ENCODE peak calls at places on chromosome X, in six cellular contexts. T is NCI-H187; P is AG08396; W is stimulated activated CD4-positive, alpha-beta T cell treated with anti-CD3 and anti-CD28 coated beads, Interleukin-15, amount 100 ng/mL, for 24 hours; X is WTC11; O is NCI-H69. I is an unnamed sample.

GRCh38 chrX:12360991-12361598 is 222.8 kb downstream of the FRMPD4 start:
- DNase-seq in O (peak), X (no peak), W (no peak), P (no peak), T (no peak), I (no peak)

GRCh38 chrX:2391869-2392606 is 108.7 kb downstream of the DHRSX start:
- DNase-seq in W (no peak), X (peak), O (no peak), P (peak), T (no peak), I (no peak)

GRCh38 chrX:132226169-132226568 is 6.9 kb upstream of the RAP2C start:
- DNase-seq in O (no peak), T (no peak), W (no peak), P (no peak), X (no peak), I (no peak)

GRCh38 chrX:9475984-9476383 is 11.1 kb downstream of the TBL1X start:
- DNase-seq in T (no peak), P (no peak), O (no peak), X (no peak), W (no peak), I (no peak)

GRCh38 chrX:118574666-118575065 is 79.1 kb downstream of the DOCK11 start:
- DNase-seq in O (no peak), P (no peak), W (no peak), T (no peak), X (no peak), I (no peak)

GRCh38 chrX:107713205-107714195 is 62.1 kb downstream of the TSC22D3 start:
- DNase-seq in O (no peak), X (no peak), W (no peak), T (no peak), P (no peak), I (no peak)

GRCh38 chrX:45421806-45422205 is 221.1 kb upstream of the DIPK2B start:
- DNase-seq in P (no peak), X (no peak), T (no peak), O (no peak), W (no peak), I (no peak)

GRCh38 chrX:37802028-37802427 is 22.2 kb downstream of the CYBB start:
- DNase-seq in X (no peak), T (no peak), P (no peak), W (no peak), O (no peak), I (no peak)

GRCh38 chrX:32749075-32749474 is 462.3 kb downstream of the DMD start:
- DNase-seq in X (no peak), T (no peak), W (no peak), O (peak), P (no peak), I (no peak)

GRCh38 chrX:9578083-9578779 is 113.4 kb downstream of the TBL1X start:
- DNase-seq in X (no peak), P (no peak), T (no peak), O (no peak), W (no peak), I (no peak)

GRCh38 chrX:112662559-112663427 is 16.9 kb downstream of the LHFPL1 start:
- DNase-seq in P (no peak), X (no peak), W (no peak), O (no peak), T (no peak), I (no peak)

GRCh38 chrX:21741378-21741777 is 16.5 kb downstream of the SMPX start:
- DNase-seq in X (no peak), T (no peak), W (no peak), P (no peak), O (peak), I (no peak)

I was measured in T-helper 1 cell.